ENCODE peak calls at places on chromosomes 6 and 20, in four cellular contexts. One of them, this sample, is unnamed.

GRCh38 chr20:43722153-43722505 is 4.7 kb downstream of the GTSF1L start:
- DNase-seq in HT1080: no peak
- DNase-seq in fibroblast of gingiva: no peak
- DNase-seq in GM23338: no peak
- DNase-seq in this sample: no peak

GRCh38 chr6:134029495-134030455 is 22.6 kb downstream of the SLC2A12 start:
- DNase-seq in HT1080: peak
- DNase-seq in fibroblast of gingiva: no peak
- DNase-seq in GM23338: no peak
- DNase-seq in this sample: peak

GRCh38 chr6:157002795-157003194 is 225.6 kb downstream of the ARID1B start:
- DNase-seq in GM23338: no peak
- DNase-seq in fibroblast of gingiva: no peak
- DNase-seq in HT1080: no peak
- DNase-seq in this sample: no peak

GRCh38 chr6:149015224-149015876 is 268.5 kb downstream of the UST start:
- DNase-seq in fibroblast of gingiva: peak
- DNase-seq in HT1080: peak
- DNase-seq in GM23338: no peak
- DNase-seq in this sample: peak

GRCh38 chr6:42153921-42154320 is 11.5 kb upstream of the C6orf132 start:
- DNase-seq in HT1080: no peak
- DNase-seq in GM23338: no peak
- DNase-seq in fibroblast of gingiva: no peak
- DNase-seq in this sample: no peak

GRCh38 chr6:36547646-36548400 is 544 bp upstream of the STK38 start:
- DNase-seq in HT1080: no peak
- DNase-seq in GM23338: no peak
- DNase-seq in fibroblast of gingiva: no peak
- DNase-seq in this sample: no peak

GRCh38 chr20:15045246-15045645 is 707.8 kb upstream of the FLRT3 start:
- DNase-seq in fibroblast of gingiva: peak
- DNase-seq in GM23338: no peak
- DNase-seq in HT1080: no peak
- DNase-seq in this sample: peak

GRCh38 chr20:25054995-25055629 is 2.8 kb downstream of the ACSS1 start:
- DNase-seq in GM23338: no peak
- DNase-seq in HT1080: no peak
- DNase-seq in fibroblast of gingiva: peak
- DNase-seq in this sample: peak

GRCh38 chr20:33897313-33897912 is 86.3 kb downstream of the CHMP4B start:
- DNase-seq in GM23338: no peak
- DNase-seq in fibroblast of gingiva: no peak
- DNase-seq in HT1080: no peak
- DNase-seq in this sample: no peak

GRCh38 chr20:57398231-57398821 is 7.1 kb downstream of the RBM38 start:
- DNase-seq in HT1080: no peak
- DNase-seq in fibroblast of gingiva: no peak
- DNase-seq in GM23338: no peak
- DNase-seq in this sample: no peak